ENCODE peak calls at places on chromosomes 7 and 10, in ten cellular contexts. One of them, this sample, is unnamed. For H3K4me1, the result is how much of the 10 kb centered on the place peaks cover.

GRCh38 chr10:43864622-43865021 is 215.9 kb upstream of the ZNF32 start:
- DNase-seq in CD8-positive, alpha-beta memory T cell: no peak
- DNase-seq in CD8-positive, alpha-beta T cell: no peak
- DNase-seq in uterus: no peak
- DNase-seq in A549: no peak
- DNase-seq in SJSA1: peak
- DNase-seq in mesendoderm: no peak
- DNase-seq in lower lobe of right lung: no peak
- DNase-seq in cardiac muscle cell: no peak
- DNase-seq in colonic mucosa: no peak
- DNase-seq in this sample: no peak

GRCh38 chr7:22601812-22602568 is 102.0 kb upstream of the STEAP1B start:
- DNase-seq in CD8-positive, alpha-beta memory T cell: no peak
- DNase-seq in lower lobe of right lung: no peak
- DNase-seq in cardiac muscle cell: no peak
- DNase-seq in A549: no peak
- DNase-seq in colonic mucosa: no peak
- DNase-seq in SJSA1: no peak
- DNase-seq in CD8-positive, alpha-beta T cell: no peak
- DNase-seq in uterus: no peak
- DNase-seq in mesendoderm: peak
- DNase-seq in this sample: no peak

GRCh38 chr7:46352335-46352954 is 431.4 kb upstream of the IGFBP3 start:
- DNase-seq in A549: peak
- DNase-seq in cardiac muscle cell: peak
- DNase-seq in CD8-positive, alpha-beta memory T cell: no peak
- DNase-seq in SJSA1: peak
- DNase-seq in CD8-positive, alpha-beta T cell: no peak
- DNase-seq in lower lobe of right lung: no peak
- DNase-seq in uterus: peak
- DNase-seq in colonic mucosa: no peak
- DNase-seq in mesendoderm: peak
- DNase-seq in this sample: no peak

GRCh38 chr7:158404031-158404761 is 183.4 kb downstream of the PTPRN2 start:
- DNase-seq in lower lobe of right lung: no peak
- DNase-seq in A549: no peak
- DNase-seq in uterus: no peak
- DNase-seq in colonic mucosa: no peak
- DNase-seq in mesendoderm: no peak
- DNase-seq in CD8-positive, alpha-beta memory T cell: no peak
- DNase-seq in cardiac muscle cell: no peak
- DNase-seq in SJSA1: no peak
- DNase-seq in CD8-positive, alpha-beta T cell: no peak
- DNase-seq in this sample: no peak

GRCh38 chr7:128879939-128880746 is 17.5 kb downstream of the ATP6V1F start:
- DNase-seq in CD8-positive, alpha-beta memory T cell: no peak
- DNase-seq in CD8-positive, alpha-beta T cell: no peak
- DNase-seq in SJSA1: peak
- DNase-seq in lower lobe of right lung: peak
- DNase-seq in mesendoderm: peak
- DNase-seq in colonic mucosa: peak
- DNase-seq in A549: peak
- DNase-seq in uterus: peak
- DNase-seq in cardiac muscle cell: peak
- DNase-seq in this sample: no peak

GRCh38 chr10:72276421-72277339 is 3.0 kb downstream of the DDIT4 start:
- DNase-seq in A549: peak
- DNase-seq in lower lobe of right lung: no peak
- DNase-seq in CD8-positive, alpha-beta T cell: no peak
- DNase-seq in mesendoderm: peak
- DNase-seq in uterus: no peak
- DNase-seq in cardiac muscle cell: no peak
- DNase-seq in SJSA1: no peak
- DNase-seq in colonic mucosa: peak
- DNase-seq in CD8-positive, alpha-beta memory T cell: no peak
- DNase-seq in this sample: no peak

GRCh38 chr10:61078542-61078941 is 134.6 kb upstream of the RHOBTB1 start:
- DNase-seq in colonic mucosa: no peak
- DNase-seq in A549: no peak
- DNase-seq in uterus: no peak
- DNase-seq in CD8-positive, alpha-beta memory T cell: no peak
- DNase-seq in mesendoderm: no peak
- DNase-seq in cardiac muscle cell: no peak
- DNase-seq in lower lobe of right lung: no peak
- DNase-seq in CD8-positive, alpha-beta T cell: no peak
- DNase-seq in SJSA1: no peak
- DNase-seq in this sample: no peak

GRCh38 chr10:6232846-6233724 is 30.4 kb downstream of the PFKFB3 start:
- DNase-seq in SJSA1: no peak
- DNase-seq in uterus: no peak
- DNase-seq in mesendoderm: no peak
- DNase-seq in CD8-positive, alpha-beta T cell: no peak
- DNase-seq in A549: no peak
- DNase-seq in colonic mucosa: no peak
- DNase-seq in lower lobe of right lung: no peak
- DNase-seq in CD8-positive, alpha-beta memory T cell: no peak
- DNase-seq in cardiac muscle cell: no peak
- DNase-seq in this sample: no peak

GRCh38 chr7:132472463-132473120 is 103.7 kb downstream of the PLXNA4 start:
- DNase-seq in CD8-positive, alpha-beta T cell: no peak
- DNase-seq in lower lobe of right lung: no peak
- DNase-seq in cardiac muscle cell: peak
- DNase-seq in colonic mucosa: no peak
- DNase-seq in mesendoderm: peak
- DNase-seq in SJSA1: no peak
- DNase-seq in A549: no peak
- DNase-seq in CD8-positive, alpha-beta memory T cell: no peak
- DNase-seq in uterus: peak
- DNase-seq in this sample: no peak

GRCh38 chr7:44565097-44565794 is 8.5 kb downstream of the DDX56 start:
- DNase-seq in CD8-positive, alpha-beta T cell: peak
- DNase-seq in lower lobe of right lung: peak
- DNase-seq in uterus: peak
- DNase-seq in SJSA1: peak
- DNase-seq in mesendoderm: peak
- DNase-seq in CD8-positive, alpha-beta memory T cell: peak
- DNase-seq in cardiac muscle cell: peak
- DNase-seq in colonic mucosa: peak
- DNase-seq in A549: peak
- DNase-seq in this sample: peak

GRCh38 chr7:12067156-12067831 is 143.8 kb upstream of the TMEM106B start:
- DNase-seq in CD8-positive, alpha-beta memory T cell: peak
- DNase-seq in uterus: peak
- DNase-seq in mesendoderm: peak
- DNase-seq in cardiac muscle cell: peak
- DNase-seq in SJSA1: peak
- DNase-seq in lower lobe of right lung: no peak
- DNase-seq in CD8-positive, alpha-beta T cell: peak
- DNase-seq in colonic mucosa: peak
- DNase-seq in A549: peak
- DNase-seq in this sample: peak

GRCh38 chr10:101879456-101880189 is 36.0 kb upstream of the KCNIP2 start:
- DNase-seq in CD8-positive, alpha-beta T cell: no peak
- DNase-seq in CD8-positive, alpha-beta memory T cell: no peak
- DNase-seq in colonic mucosa: no peak
- DNase-seq in lower lobe of right lung: no peak
- DNase-seq in A549: peak
- DNase-seq in SJSA1: peak
- DNase-seq in mesendoderm: no peak
- DNase-seq in cardiac muscle cell: no peak
- DNase-seq in uterus: no peak
- DNase-seq in this sample: no peak

GRCh38 chr10:103069453-103070331 is 123.4 kb downstream of the NT5C2 start:
- DNase-seq in CD8-positive, alpha-beta memory T cell: peak
- DNase-seq in CD8-positive, alpha-beta T cell: peak
- DNase-seq in uterus: peak
- DNase-seq in lower lobe of right lung: peak
- DNase-seq in SJSA1: peak
- DNase-seq in A549: peak
- DNase-seq in mesendoderm: peak
- DNase-seq in cardiac muscle cell: peak
- DNase-seq in colonic mucosa: peak
- DNase-seq in this sample: peak

GRCh38 chr7:3241686-3242258 is 59.3 kb upstream of the SDK1 start:
- DNase-seq in lower lobe of right lung: no peak
- DNase-seq in CD8-positive, alpha-beta T cell: no peak
- DNase-seq in A549: no peak
- DNase-seq in CD8-positive, alpha-beta memory T cell: no peak
- DNase-seq in uterus: no peak
- DNase-seq in colonic mucosa: no peak
- DNase-seq in mesendoderm: no peak
- DNase-seq in cardiac muscle cell: no peak
- DNase-seq in SJSA1: peak
- DNase-seq in this sample: no peak

GRCh38 chr7:3243680-3244079 is 57.4 kb upstream of the SDK1 start:
- DNase-seq in colonic mucosa: no peak
- DNase-seq in uterus: no peak
- DNase-seq in CD8-positive, alpha-beta memory T cell: no peak
- DNase-seq in mesendoderm: no peak
- DNase-seq in A549: no peak
- DNase-seq in cardiac muscle cell: no peak
- DNase-seq in SJSA1: peak
- DNase-seq in CD8-positive, alpha-beta T cell: no peak
- DNase-seq in lower lobe of right lung: no peak
- DNase-seq in this sample: no peak

GRCh38 chr7:3244241-3244814 is 56.7 kb upstream of the SDK1 start:
- DNase-seq in A549: peak
- DNase-seq in uterus: no peak
- DNase-seq in cardiac muscle cell: no peak
- DNase-seq in SJSA1: peak
- DNase-seq in mesendoderm: peak
- DNase-seq in lower lobe of right lung: no peak
- DNase-seq in CD8-positive, alpha-beta T cell: no peak
- DNase-seq in colonic mucosa: no peak
- DNase-seq in CD8-positive, alpha-beta memory T cell: no peak
- DNase-seq in this sample: no peak

GRCh38 chr7:3242398-3242972 is 58.6 kb upstream of the SDK1 start:
- DNase-seq in uterus: no peak
- DNase-seq in colonic mucosa: no peak
- DNase-seq in CD8-positive, alpha-beta T cell: no peak
- DNase-seq in A549: no peak
- DNase-seq in SJSA1: no peak
- DNase-seq in mesendoderm: no peak
- DNase-seq in lower lobe of right lung: no peak
- DNase-seq in CD8-positive, alpha-beta memory T cell: no peak
- DNase-seq in cardiac muscle cell: no peak
- DNase-seq in this sample: no peak

GRCh38 chr7:3243256-3243655 is 57.8 kb upstream of the SDK1 start:
- DNase-seq in CD8-positive, alpha-beta T cell: no peak
- DNase-seq in mesendoderm: no peak
- DNase-seq in cardiac muscle cell: peak
- DNase-seq in uterus: no peak
- DNase-seq in colonic mucosa: no peak
- DNase-seq in CD8-positive, alpha-beta memory T cell: no peak
- DNase-seq in A549: no peak
- DNase-seq in SJSA1: peak
- DNase-seq in lower lobe of right lung: no peak
- DNase-seq in this sample: no peak
- H3K4me1 ChIP-seq in CD8-positive, alpha-beta T cell: under half
- H3K4me1 ChIP-seq in mesendoderm: under half
- H3K4me1 ChIP-seq in cardiac muscle cell: under half
- H3K4me1 ChIP-seq in uterus: under half
- H3K4me1 ChIP-seq in colonic mucosa: under half
- H3K4me1 ChIP-seq in CD8-positive, alpha-beta memory T cell: under half
- H3K4me1 ChIP-seq in A549: under half
- H3K4me1 ChIP-seq in SJSA1: under half
- H3K4me1 ChIP-seq in lower lobe of right lung: under half
- H3K4me1 ChIP-seq in this sample: under half

GRCh38 chr10:17452060-17452894 is 2.1 kb downstream of the ST8SIA6 start:
- DNase-seq in lower lobe of right lung: no peak
- DNase-seq in CD8-positive, alpha-beta memory T cell: no peak
- DNase-seq in mesendoderm: peak
- DNase-seq in CD8-positive, alpha-beta T cell: no peak
- DNase-seq in colonic mucosa: no peak
- DNase-seq in SJSA1: no peak
- DNase-seq in A549: no peak
- DNase-seq in cardiac muscle cell: no peak
- DNase-seq in uterus: no peak
- DNase-seq in this sample: no peak
- H3K4me3 ChIP-seq in lower lobe of right lung: peak
- H3K4me3 ChIP-seq in CD8-positive, alpha-beta memory T cell: no peak
- H3K4me3 ChIP-seq in mesendoderm: no peak
- H3K4me3 ChIP-seq in CD8-positive, alpha-beta T cell: no peak
- H3K4me3 ChIP-seq in colonic mucosa: no peak
- H3K4me3 ChIP-seq in SJSA1: no peak
- H3K4me3 ChIP-seq in A549: no peak
- H3K4me3 ChIP-seq in cardiac muscle cell: no peak
- H3K4me3 ChIP-seq in uterus: no peak
- H3K4me3 ChIP-seq in this sample: no peak

GRCh38 chr10:73865459-73866442 is 8.6 kb downstream of the CAMK2G start:
- DNase-seq in CD8-positive, alpha-beta memory T cell: peak
- DNase-seq in uterus: no peak
- DNase-seq in A549: no peak
- DNase-seq in CD8-positive, alpha-beta T cell: peak
- DNase-seq in SJSA1: no peak
- DNase-seq in mesendoderm: peak
- DNase-seq in colonic mucosa: peak
- DNase-seq in cardiac muscle cell: no peak
- DNase-seq in lower lobe of right lung: peak
- DNase-seq in this sample: peak
- H3K27ac ChIP-seq in CD8-positive, alpha-beta memory T cell: peak
- H3K27ac ChIP-seq in uterus: peak
- H3K27ac ChIP-seq in A549: no peak
- H3K27ac ChIP-seq in CD8-positive, alpha-beta T cell: peak
- H3K27ac ChIP-seq in SJSA1: no peak
- H3K27ac ChIP-seq in mesendoderm: no peak
- H3K27ac ChIP-seq in colonic mucosa: peak
- H3K27ac ChIP-seq in cardiac muscle cell: no peak
- H3K27ac ChIP-seq in lower lobe of right lung: peak
- H3K27ac ChIP-seq in this sample: peak

GRCh38 chr7:75967573-75967997 is 26.8 kb downstream of the TMEM120A start:
- DNase-seq in cardiac muscle cell: no peak
- DNase-seq in colonic mucosa: peak
- DNase-seq in lower lobe of right lung: no peak
- DNase-seq in uterus: peak
- DNase-seq in CD8-positive, alpha-beta memory T cell: no peak
- DNase-seq in CD8-positive, alpha-beta T cell: no peak
- DNase-seq in SJSA1: no peak
- DNase-seq in A549: no peak
- DNase-seq in mesendoderm: no peak
- DNase-seq in this sample: no peak

GRCh38 chr7:75967055-75967454 is 27.3 kb downstream of the TMEM120A start:
- DNase-seq in SJSA1: no peak
- DNase-seq in mesendoderm: no peak
- DNase-seq in A549: no peak
- DNase-seq in CD8-positive, alpha-beta T cell: no peak
- DNase-seq in CD8-positive, alpha-beta memory T cell: no peak
- DNase-seq in cardiac muscle cell: no peak
- DNase-seq in colonic mucosa: peak
- DNase-seq in uterus: no peak
- DNase-seq in lower lobe of right lung: no peak
- DNase-seq in this sample: no peak

GRCh38 chr7:75968012-75968411 is 26.4 kb downstream of the TMEM120A start:
- DNase-seq in CD8-positive, alpha-beta memory T cell: no peak
- DNase-seq in colonic mucosa: peak
- DNase-seq in lower lobe of right lung: no peak
- DNase-seq in A549: no peak
- DNase-seq in mesendoderm: no peak
- DNase-seq in uterus: no peak
- DNase-seq in cardiac muscle cell: no peak
- DNase-seq in SJSA1: no peak
- DNase-seq in CD8-positive, alpha-beta T cell: no peak
- DNase-seq in this sample: no peak

GRCh38 chr7:75965617-75966016 is 28.8 kb downstream of the TMEM120A start:
- DNase-seq in A549: no peak
- DNase-seq in lower lobe of right lung: no peak
- DNase-seq in mesendoderm: no peak
- DNase-seq in uterus: no peak
- DNase-seq in cardiac muscle cell: no peak
- DNase-seq in CD8-positive, alpha-beta memory T cell: no peak
- DNase-seq in SJSA1: no peak
- DNase-seq in CD8-positive, alpha-beta T cell: no peak
- DNase-seq in colonic mucosa: no peak
- DNase-seq in this sample: no peak

GRCh38 chr7:75966209-75966961 is 28.0 kb downstream of the TMEM120A start:
- DNase-seq in A549: no peak
- DNase-seq in SJSA1: no peak
- DNase-seq in uterus: peak
- DNase-seq in mesendoderm: no peak
- DNase-seq in colonic mucosa: peak
- DNase-seq in CD8-positive, alpha-beta memory T cell: no peak
- DNase-seq in CD8-positive, alpha-beta T cell: no peak
- DNase-seq in cardiac muscle cell: no peak
- DNase-seq in lower lobe of right lung: no peak
- DNase-seq in this sample: no peak
- H3K4me1 ChIP-seq in A549: under half
- H3K4me1 ChIP-seq in SJSA1: under half
- H3K4me1 ChIP-seq in uterus: under half
- H3K4me1 ChIP-seq in mesendoderm: under half
- H3K4me1 ChIP-seq in colonic mucosa: under half
- H3K4me1 ChIP-seq in CD8-positive, alpha-beta memory T cell: under half
- H3K4me1 ChIP-seq in CD8-positive, alpha-beta T cell: under half
- H3K4me1 ChIP-seq in cardiac muscle cell: under half
- H3K4me1 ChIP-seq in lower lobe of right lung: under half
- H3K4me1 ChIP-seq in this sample: under half

This sample was measured in naive thymus-derived CD4-positive, alpha-beta T cell.